ENCODE peak calls at places on chromosomes 2 and 18, in seven cellular contexts. Q is kidney, L is Peyer's patch, B is astrocyte, R is pancreas, U is fibroblast of mammary gland, J is ovary. X is an unnamed sample.

GRCh38 chr2:45343618-45344017 is 267.4 kb downstream of the SRBD1 start:
- DNase-seq in U (no peak), Q (no peak), J (no peak), B (no peak), L (no peak), R (no peak), X (no peak)

GRCh38 chr2:21250693-21251092 is 126.9 kb downstream of the TDRD15 start:
- DNase-seq in L (no peak), J (no peak), Q (no peak), U (no peak), R (no peak), B (no peak), X (no peak)

GRCh38 chr2:226792155-226792871 is 7.3 kb downstream of the IRS1 start:
- DNase-seq in R (no peak), B (no peak), J (no peak), U (peak; percentile 45), L (no peak), Q (no peak), X (no peak)

GRCh38 chr2:39723946-39724827 is 54.9 kb downstream of the THUMPD2 start:
- DNase-seq in R (no peak), Q (no peak), L (no peak), U (no peak), J (no peak), B (peak; percentile 81), X (no peak)

GRCh38 chr18:77622009-77622692 is 372.5 kb downstream of the GALR1 start:
- DNase-seq in Q (no peak), L (no peak), R (no peak), J (no peak), U (peak; percentile 6), B (no peak), X (no peak)

GRCh38 chr2:45755585-45756330 is 104.3 kb downstream of the PRKCE start:
- DNase-seq in U (peak; percentile 97), R (no peak), Q (no peak), B (peak; percentile 77), L (no peak), J (no peak), X (no peak)

GRCh38 chr2:7083580-7084509 is 166.6 kb downstream of the RNF144A start:
- DNase-seq in B (peak; percentile 18), L (no peak), Q (no peak), R (peak; percentile 23), U (peak; percentile 54), J (no peak), X (no peak)

GRCh38 chr2:7692657-7693161 is 775.5 kb downstream of the RNF144A start:
- DNase-seq in L (no peak), R (no peak), U (peak; percentile 97), J (no peak), Q (no peak), B (peak; percentile 87), X (no peak)

GRCh38 chr2:62471816-62472215 is 34.2 kb downstream of the TMEM17 start:
- DNase-seq in J (peak; percentile 80), L (no peak), R (no peak), Q (no peak), B (no peak), U (peak; percentile 13), X (no peak)

GRCh38 chr18:2846241-2846637 is 567 bp upstream of the EMILIN2 start:
- DNase-seq in R (no peak), Q (no peak), J (no peak), L (peak; percentile 32), U (peak; percentile 30), B (no peak), X (no peak)

GRCh38 chr2:58553937-58554336 is 312.8 kb upstream of the FANCL start:
- DNase-seq in U (peak; percentile 5), L (no peak), B (no peak), R (no peak), Q (no peak), J (no peak), X (no peak)

GRCh38 chr2:28360742-28361293 is 31.8 kb upstream of the FOSL2 start:
- DNase-seq in Q (peak; percentile 92), L (no peak), B (peak; percentile 38), U (peak; percentile 90), R (no peak), J (no peak), X (no peak)
- TF ChIP-seq CTCF in Q (no peak), L (no peak), B (no peak), U (no peak), R (no peak), J (no peak), X (no peak)

GRCh38 chr2:212245868-212246267 is 292.7 kb downstream of the ERBB4 start:
- DNase-seq in L (no peak), R (no peak), Q (no peak), J (no peak), B (no peak), U (no peak), X (no peak)
- TF ChIP-seq CTCF in L (no peak), R (no peak), Q (no peak), J (no peak), B (no peak), U (no peak), X (no peak)

DNA sequence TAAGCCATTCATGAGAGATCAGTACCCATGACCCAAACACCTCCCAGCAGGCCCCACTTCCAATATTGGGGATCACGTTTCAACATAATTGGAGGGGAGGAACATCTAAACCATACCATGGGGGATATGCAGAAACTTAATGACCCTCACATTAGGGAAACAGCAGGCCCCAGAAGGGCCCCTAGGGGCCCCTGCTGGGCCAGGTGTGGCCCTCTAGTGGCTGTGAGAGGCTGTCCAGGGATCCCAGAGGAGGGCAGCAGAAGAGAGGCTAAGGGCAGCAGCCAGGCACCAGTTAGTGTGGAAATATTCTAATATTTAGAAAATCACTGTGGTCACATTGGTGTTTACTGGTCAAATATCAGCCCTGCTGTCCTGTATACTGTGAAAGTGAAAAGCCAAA is 49.3 kb upstream of the ANKRD44 start:
- DNase-seq in R (no peak), J (no peak), U (no peak), B (no peak), Q (no peak), L (no peak), X (no peak)
- TF ChIP-seq CTCF in R (no peak), J (no peak), U (peak; percentile 4), B (no peak), Q (no peak), L (no peak), X (no peak)

DNA sequence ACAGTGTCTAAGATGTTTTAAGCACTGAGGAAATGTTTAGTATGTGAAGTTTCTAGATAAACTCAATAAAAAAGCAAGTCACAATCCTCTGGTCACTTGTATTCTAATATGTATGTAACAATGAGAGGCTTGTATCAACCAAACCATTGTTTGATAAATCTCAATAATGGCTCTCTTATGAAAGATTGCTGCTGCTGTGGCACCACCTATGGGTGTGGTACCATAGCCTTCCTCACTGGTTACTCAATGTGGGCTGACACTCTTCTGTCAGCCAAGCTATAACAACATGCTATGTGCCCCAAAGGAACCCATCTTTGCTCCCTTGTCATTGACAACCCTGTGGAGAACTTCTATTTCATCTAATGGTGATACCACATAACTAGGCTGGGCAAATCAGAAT is 12.6 kb upstream of the RAB1A start:
- DNase-seq in U (peak; percentile 14), B (no peak), Q (no peak), J (no peak), L (no peak), R (no peak), X (no peak)
- TF ChIP-seq CTCF in U (peak; percentile 16), B (no peak), Q (no peak), J (no peak), L (peak; percentile 54), R (no peak), X (no peak)

GRCh38 chr18:74290831-74291770 is 662 bp downstream of the CYB5A start:
- DNase-seq in U (no peak), R (peak; percentile 79), J (peak; percentile 58), Q (peak; percentile 81), L (no peak), B (no peak), X (peak; percentile 67)
- TF ChIP-seq CTCF in U (no peak), R (peak; percentile 12), J (peak; percentile 14), Q (peak; percentile 38), L (peak; percentile 35), B (no peak), X (peak; percentile 79)

DNA sequence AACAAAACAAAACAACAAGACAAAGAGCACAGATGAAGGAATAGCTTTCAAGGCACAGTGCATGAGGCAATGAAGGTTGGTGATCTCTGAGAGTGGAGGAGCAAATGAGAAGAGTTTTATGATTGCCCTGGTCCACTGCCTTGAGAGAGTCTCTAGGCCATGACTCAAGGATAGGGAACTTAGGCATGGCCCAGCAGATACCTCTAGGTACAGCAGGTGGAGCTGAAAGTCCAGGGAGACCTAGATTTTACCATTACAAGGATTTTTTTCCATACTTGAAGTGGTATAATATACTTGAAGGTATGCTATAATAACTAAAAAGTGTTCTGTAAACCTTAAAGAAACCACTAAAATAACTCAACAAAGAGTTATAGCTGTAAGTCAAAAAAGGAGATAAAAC is 239.5 kb upstream of the KLHL29 start:
- DNase-seq in R (no peak), J (no peak), U (no peak), Q (no peak), L (no peak), B (no peak), X (no peak)
- TF ChIP-seq CTCF in R (no peak), J (no peak), U (no peak), Q (no peak), L (no peak), B (no peak), X (no peak)

GRCh38 chr2:235050992-235051351 is 99.2 kb downstream of the SH3BP4 start:
- DNase-seq in R (peak; percentile 98), Q (peak; percentile 97), J (peak; percentile 29), U (peak; percentile 89), L (peak; percentile 31), B (peak; percentile 92), X (peak; percentile 92)
- TF ChIP-seq CTCF in R (no peak), Q (peak; percentile 25), J (no peak), U (no peak), L (peak; percentile 43), B (no peak), X (peak; percentile 34)

X was measured in LNCaP clone FGC.